ENCODE peak calls at places on chromosomes 11 and 22, in eight cellular contexts. N is Kasumi-1; P is HS-27A; K is A172; B is upper lobe of right lung; T is stimulated activated CD8-positive, alpha-beta memory T cell treated with anti-CD3 and anti-CD28 coated beads, Interleukin-4, amount 100 ng/mL, for 48 hours; F is AG08396; C is T-cell. L is an unnamed sample.

GRCh38 chr11:44788536-44789227 is 61.9 kb downstream of the TSPAN18 start:
- DNase-seq in F (no peak), B (no peak), T (no peak), K (no peak), C (no peak), N (peak), P (no peak), L (no peak)

GRCh38 chr11:12841946-12842630 is 167.0 kb upstream of the RASSF10 start:
- DNase-seq in P (no peak), T (no peak), C (no peak), N (no peak), B (no peak), F (peak), K (peak), L (no peak)

GRCh38 chr11:129278586-129279319 is 86.6 kb upstream of the ARHGAP32 start:
- DNase-seq in F (peak), C (no peak), N (no peak), T (peak), K (no peak), P (no peak), B (peak), L (no peak)

GRCh38 chr11:2758751-2759150 is 59.0 kb upstream of the KCNQ1OT1 start:
- DNase-seq in K (no peak), N (no peak), C (no peak), B (peak), T (no peak), P (no peak), F (no peak), L (no peak)

GRCh38 chr22:37951305-37951704 is 2.1 kb downstream of the C22orf23 start:
- DNase-seq in N (no peak), P (no peak), C (no peak), T (no peak), B (no peak), K (no peak), F (no peak), L (no peak)

GRCh38 chr11:83483808-83484207 is 197.6 kb upstream of the CCDC90B start:
- DNase-seq in B (no peak), N (no peak), T (no peak), P (no peak), K (no peak), C (no peak), F (no peak), L (no peak)

GRCh38 chr11:71451596-71452353 is 1.2 kb upstream of the NADSYN1 start:
- DNase-seq in K (no peak), C (no peak), T (peak), B (no peak), F (no peak), P (no peak), N (peak), L (peak)

GRCh38 chr22:28710112-28710888 is 30.7 kb upstream of the TTC28 start:
- DNase-seq in K (peak), P (peak), N (no peak), C (no peak), T (no peak), B (no peak), F (peak), L (no peak)

GRCh38 chr11:86508604-86509471 is 134.2 kb downstream of the CCDC81 start:
- DNase-seq in F (no peak), T (no peak), K (peak), B (no peak), P (no peak), N (no peak), C (no peak), L (no peak)

GRCh38 chr22:49979587-49980264 is 19.2 kb downstream of the PIM3 start:
- DNase-seq in K (no peak), N (peak), F (peak), P (no peak), B (peak), T (peak), C (no peak), L (no peak)

GRCh38 chr22:39317084-39317755 is 2.2 kb downstream of the RPL3 start:
- DNase-seq in F (no peak), B (no peak), T (peak), C (no peak), K (no peak), N (no peak), P (no peak), L (no peak)

GRCh38 chr22:39332441-39333064 is 13.1 kb upstream of the RPL3 start:
- DNase-seq in K (no peak), P (no peak), N (no peak), T (no peak), F (no peak), B (no peak), C (no peak), L (no peak)

GRCh38 chr22:38973289-38974169 is 8.6 kb upstream of the APOBEC3B start:
- DNase-seq in T (peak), K (no peak), F (peak), N (peak), C (peak), B (no peak), P (no peak), L (no peak)

GRCh38 chr11:108538022-108538424 is 39.8 kb upstream of the POGLUT3 start:
- DNase-seq in T (peak), F (no peak), N (no peak), K (no peak), P (no peak), C (peak), B (peak), L (no peak)

GRCh38 chr11:17750013-17750816 is 15.6 kb downstream of the KCNC1 start:
- DNase-seq in B (peak), F (no peak), T (no peak), K (no peak), P (no peak), C (no peak), N (no peak), L (peak)

GRCh38 chr11:103091441-103091809 is 535 bp downstream of the DCUN1D5 start:
- DNase-seq in K (peak), N (peak), F (peak), B (peak), T (peak), C (peak), P (no peak), L (peak)

GRCh38 chr11:9137293-9138132 is 46.1 kb upstream of the SCUBE2 start:
- DNase-seq in F (peak), B (peak), N (peak), T (peak), P (peak), C (peak), K (peak), L (peak)

GRCh38 chr11:359181-359714 is 10.1 kb upstream of the B4GALNT4 start:
- DNase-seq in C (peak), F (no peak), B (no peak), T (peak), N (no peak), P (no peak), K (peak), L (peak)

L was measured in sigmoid colon.